ENCODE peak calls at places on chromosome 14, in four cellular contexts. D is GM12878, Z is HepG2, G is K562. V is an unnamed sample.

GRCh38 chr14:100623961-100624360 is 36.7 kb upstream of the BEGAIN start:
- DNase-seq in Z (no peak), G (no peak), D (no peak), V (no peak)

GRCh38 chr14:80164991-80165390 is 46.3 kb downstream of the DIO2 start:
- DNase-seq in D (no peak), G (no peak), Z (no peak), V (no peak)

GRCh38 chr14:53628747-53629146 is 327.9 kb downstream of the BMP4 start:
- DNase-seq in Z (no peak), G (no peak), D (no peak), V (no peak)

GRCh38 chr14:67557118-67557517 is 24.0 kb downstream of the PLEKHH1 start:
- DNase-seq in Z (peak), D (no peak), G (no peak), V (no peak)

GRCh38 chr14:29896354-29896768 is 31.3 kb downstream of the PRKD1 start:
- DNase-seq in D (no peak), Z (peak), G (no peak), V (no peak)

GRCh38 chr14:29908652-29909577 is 18.7 kb downstream of the PRKD1 start:
- DNase-seq in G (no peak), D (no peak), Z (no peak), V (no peak)

GRCh38 chr14:67998804-67999203 is 179.2 kb downstream of the RAD51B start:
- DNase-seq in G (no peak), Z (no peak), D (no peak), V (no peak)

GRCh38 chr14:54776361-54777001 is 126.1 kb downstream of the GCH1 start:
- DNase-seq in Z (no peak), D (peak), G (no peak), V (no peak)

GRCh38 chr14:60183724-60184596 is 18.8 kb upstream of the DHRS7 start:
- DNase-seq in D (no peak), Z (peak), G (peak), V (peak)

GRCh38 chr14:104400355-104400754 is 179.2 kb upstream of the C14orf180 start:
- DNase-seq in Z (no peak), D (no peak), G (no peak), V (no peak)

GRCh38 chr14:94628578-94628977 is 16.4 kb downstream of the SERPINA3 start:
- DNase-seq in Z (no peak), D (no peak), G (no peak), V (no peak)

GRCh38 chr14:68911594-68912227 is 67.4 kb downstream of the ACTN1 start:
- DNase-seq in D (no peak), Z (peak), G (peak), V (peak)

GRCh38 chr14:92599786-92600185 is 86.2 kb downstream of the RIN3 start:
- DNase-seq in Z (no peak), G (no peak), D (no peak), V (no peak)

GRCh38 chr14:72476657-72477499 is 417.0 kb downstream of the DPF3 start:
- DNase-seq in D (peak), Z (no peak), G (no peak), V (no peak)

GRCh38 chr14:63435838-63436237 is 107.3 kb downstream of the PPP2R5E start:
- DNase-seq in Z (peak), G (no peak), D (no peak), V (no peak)

GRCh38 chr14:68397371-68397779 is 395.5 kb downstream of the ZFP36L1 start:
- DNase-seq in D (no peak), G (no peak), Z (peak), V (no peak)

GRCh38 chr14:72776701-72777255 is 117.1 kb downstream of the DPF3 start:
- DNase-seq in G (no peak), D (no peak), Z (peak), V (no peak)

GRCh38 chr14:99819514-99819913 is 26.3 kb downstream of the EML1 start:
- DNase-seq in D (no peak), Z (no peak), G (no peak), V (no peak)

GRCh38 chr14:95681153-95681552 is 5.1 kb upstream of the TCL1B start:
- DNase-seq in G (no peak), Z (no peak), D (no peak), V (no peak)

GRCh38 chr14:60350366-60350720 is 101.3 kb downstream of the PPM1A start:
- DNase-seq in Z (no peak), G (no peak), D (no peak), V (peak)

GRCh38 chr14:65260786-65261185 is 151.7 kb upstream of the FUT8 start:
- DNase-seq in Z (no peak), D (no peak), G (no peak), V (no peak)

GRCh38 chr14:70789361-70789760 is 20.0 kb downstream of the MAP3K9 start:
- DNase-seq in G (no peak), Z (no peak), D (no peak), V (no peak)
- TF ChIP-seq TARDBP in G (no peak), Z (no peak), D (no peak), V (no peak)

GRCh38 chr14:28299227-28299626 is 467.4 kb upstream of the FOXG1 start:
- DNase-seq in G (no peak), Z (no peak), D (no peak), V (no peak)
- TF ChIP-seq FOXK2 in G (no peak), Z (no peak), D (no peak), V (no peak)

DNA sequence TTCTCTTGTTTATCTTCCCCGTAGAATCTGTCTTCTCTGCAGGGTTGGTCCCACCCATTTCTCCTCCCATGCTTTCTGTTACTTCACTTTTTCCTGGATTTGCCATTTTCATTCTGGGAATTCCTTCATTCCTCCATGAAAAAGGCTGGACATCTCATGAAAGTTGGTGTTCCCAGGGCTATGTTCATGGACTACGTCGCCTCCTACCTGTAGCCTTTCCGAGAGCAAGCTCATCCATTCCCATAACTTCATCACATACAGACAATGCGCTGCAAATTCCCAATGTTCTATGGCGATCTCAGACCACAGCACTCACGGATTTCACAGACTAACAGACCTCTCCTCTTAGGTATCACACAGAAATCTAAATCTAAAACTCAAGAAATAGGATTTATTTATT is 217.1 kb downstream of the EXOC5 start:
- DNase-seq in G (no peak), D (no peak), Z (no peak), V (no peak)
- TF ChIP-seq TARDBP in G (no peak), D (no peak), Z (no peak), V (no peak)

DNA sequence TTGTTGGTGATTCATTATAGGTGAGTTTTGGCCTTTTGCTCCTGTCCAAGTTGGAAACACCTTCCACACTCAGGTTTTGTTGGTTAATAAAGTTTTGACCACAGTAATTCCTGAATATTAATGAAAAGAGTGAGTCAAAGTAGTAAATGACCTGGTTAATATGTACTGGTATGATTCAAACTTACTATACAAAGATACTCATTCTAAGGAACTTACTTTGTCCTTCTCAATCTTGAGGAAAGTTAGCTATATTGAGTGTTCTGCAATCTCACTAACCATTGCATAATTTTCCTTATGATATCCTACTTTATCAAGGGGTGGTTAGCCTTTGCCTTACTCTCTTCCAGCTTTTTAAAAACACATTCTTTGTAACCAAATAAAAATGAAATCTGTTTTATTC is 20.9 kb upstream of the HECTD1 start:
- DNase-seq in D (no peak), Z (no peak), G (no peak), V (no peak)
- TF ChIP-seq FOXK2 in D (no peak), Z (no peak), G (no peak), V (no peak)

GRCh38 chr14:22178330-22178981 is 410.6 kb downstream of the DAD1 start:
- DNase-seq in G (no peak), Z (no peak), D (no peak), V (no peak)
- TF ChIP-seq TARDBP in G (no peak), Z (no peak), D (no peak), V (no peak)

GRCh38 chr14:102027951-102028350 is 58.9 kb downstream of the HSP90AA1 start:
- DNase-seq in Z (no peak), D (no peak), G (no peak), V (no peak)
- TF ChIP-seq FOXK2 in Z (no peak), D (no peak), G (no peak), V (no peak)

DNA sequence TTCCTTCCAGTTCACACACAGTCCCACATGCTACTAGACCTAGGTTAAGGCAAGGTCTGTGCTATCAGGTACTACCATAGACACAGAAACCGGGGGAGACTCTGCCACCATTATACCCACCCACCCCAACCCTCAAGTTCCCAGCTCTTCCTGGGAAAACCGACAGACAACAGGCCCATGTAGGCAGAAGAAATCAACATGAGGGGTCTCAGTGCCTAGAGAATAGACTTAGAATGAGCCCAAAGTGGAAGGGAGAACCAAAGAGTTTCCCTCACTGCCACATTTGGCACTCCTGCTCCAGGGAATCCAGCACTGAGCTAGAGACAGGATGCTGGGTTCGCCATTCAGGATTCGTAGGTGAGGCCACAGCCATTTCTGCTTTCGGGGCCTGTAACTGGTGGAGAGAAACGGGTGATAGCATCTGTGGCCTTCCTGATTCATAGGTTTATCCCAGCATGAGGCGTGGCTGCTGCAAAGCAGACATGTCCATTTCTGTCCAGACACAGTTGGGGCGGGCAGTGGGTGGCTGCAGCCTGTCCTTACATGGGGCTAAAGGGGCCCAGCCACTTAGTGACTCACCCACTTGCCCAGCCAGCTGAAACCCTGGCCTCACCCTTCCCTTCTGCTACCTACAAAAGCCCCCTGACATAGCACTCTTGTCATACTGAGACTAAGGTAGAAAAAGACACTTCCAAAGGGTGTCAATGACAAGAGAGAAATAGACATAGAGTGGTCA is 69.4 kb downstream of the IRF2BPL start:
- DNase-seq in G (peak), D (peak), Z (peak), V (no peak)
- TF ChIP-seq TARDBP in G (no peak), D (no peak), Z (peak), V (no peak)

GRCh38 chr14:36238666-36239363 is 62.3 kb upstream of the PTCSC3 start:
- DNase-seq in G (no peak), D (no peak), Z (no peak), V (no peak)
- TF ChIP-seq FOXK2 in G (no peak), D (no peak), Z (no peak), V (no peak)

GRCh38 chr14:102508410-102508773 is 1.2 kb downstream of the ANKRD9 start:
- DNase-seq in G (peak), Z (peak), D (no peak), V (peak)

GRCh38 chr14:102509744-102510615 is at the start of gene ANKRD9:
- DNase-seq in G (peak), D (peak), Z (peak), V (peak)

GRCh38 chr14:102507891-102508312 is 1.7 kb downstream of the ANKRD9 start:
- DNase-seq in Z (no peak), D (no peak), G (no peak), V (no peak)

GRCh38 chr14:102510616-102511520 is 1.3 kb upstream of the ANKRD9 start:
- DNase-seq in Z (peak), D (no peak), G (peak), V (peak)

GRCh38 chr14:102508774-102509743 is 517 bp downstream of the ANKRD9 start:
- DNase-seq in Z (no peak), D (no peak), G (peak), V (peak)
- TF ChIP-seq TARDBP in Z (peak), D (no peak), G (no peak), V (peak)

GRCh38 chr14:75277000-75277795 is 1.4 kb upstream of the FOS start:
- DNase-seq in G (peak), Z (peak), D (no peak), V (peak)
- TF ChIP-seq FOXK2 in G (peak), Z (no peak), D (no peak), V (no peak)

V was measured in HEK293T.